ENCODE peak calls at places on chromosome 9, in ten cellular contexts. Q is GM19239, N is T-cell, A is skeletal muscle cell, Z is SW480, F is T follicular helper cell, U is AG09319, E is adrenal gland, S is T-helper 1 cell, D is osteocyte. K is an unnamed sample.

GRCh38 chr9:131690462-131690861 is 49.4 kb downstream of the RAPGEF1 start:
- DNase-seq in Q (no peak), N (no peak), A (no peak), Z (no peak), F (no peak), U (no peak), E (no peak), S (no peak), D (no peak), K (no peak)

GRCh38 chr9:34098307-34098706 is 28.2 kb downstream of the DCAF12 start:
- DNase-seq in Q (peak), N (no peak), A (no peak), Z (no peak), F (no peak), U (no peak), E (no peak), S (no peak), D (no peak), K (no peak)

GRCh38 chr9:135048758-135049284 is 38.6 kb upstream of the OLFM1 start:
- DNase-seq in Q (no peak), N (no peak), A (no peak), Z (no peak), F (no peak), U (no peak), E (no peak), S (no peak), D (no peak), K (no peak)

GRCh38 chr9:35481347-35481975 is 8.4 kb upstream of the RUSC2 start:
- DNase-seq in Q (no peak), N (no peak), A (no peak), Z (peak), F (no peak), U (peak), E (peak), S (no peak), D (no peak), K (no peak)

GRCh38 chr9:14075218-14075617 is 238.7 kb downstream of the NFIB start:
- DNase-seq in Q (no peak), N (no peak), A (no peak), Z (no peak), F (no peak), U (no peak), E (no peak), S (no peak), D (no peak), K (no peak)

GRCh38 chr9:73853547-73853946 is 643.6 kb upstream of the RORB start:
- DNase-seq in Q (no peak), N (no peak), A (no peak), Z (no peak), F (no peak), U (no peak), E (no peak), S (no peak), D (no peak), K (no peak)

GRCh38 chr9:82436480-82436879 is 447.9 kb downstream of the SPATA31D1 start:
- DNase-seq in Q (no peak), N (no peak), A (no peak), Z (no peak), F (no peak), U (no peak), E (no peak), S (no peak), D (no peak), K (no peak)

GRCh38 chr9:18014556-18014955 is 435.7 kb downstream of the SH3GL2 start:
- DNase-seq in Q (no peak), N (no peak), A (peak), Z (no peak), F (no peak), U (no peak), E (no peak), S (no peak), D (no peak), K (no peak)

GRCh38 chr9:124721109-124721850 is 49.8 kb downstream of the NR6A1 start:
- DNase-seq in Q (no peak), N (no peak), A (no peak), Z (peak), F (no peak), U (no peak), E (no peak), S (no peak), D (no peak), K (no peak)

GRCh38 chr9:113796651-113797426 is 79.3 kb upstream of the ZNF618 start:
- DNase-seq in Q (no peak), N (no peak), A (no peak), Z (no peak), F (no peak), U (no peak), E (no peak), S (no peak), D (peak), K (no peak)

GRCh38 chr9:72718503-72718902 is 197.1 kb downstream of the TMC1 start:
- DNase-seq in Q (no peak), N (no peak), A (no peak), Z (no peak), F (no peak), U (no peak), E (no peak), S (no peak), D (no peak), K (no peak)

GRCh38 chr9:136564379-136564988 is 18.6 kb upstream of the NOTCH1 start:
- DNase-seq in Q (peak), N (no peak), A (peak), Z (peak), F (no peak), U (no peak), E (no peak), S (no peak), D (no peak), K (no peak)

GRCh38 chr9:105067895-105068580 is 140.1 kb upstream of the ABCA1 start:
- DNase-seq in Q (no peak), N (no peak), A (peak), Z (peak), F (no peak), U (no peak), E (no peak), S (no peak), D (no peak), K (no peak)

GRCh38 chr9:126860757-126861466 is 473 bp downstream of the ZBTB34 start:
- DNase-seq in Q (peak), N (no peak), A (no peak), Z (peak), F (no peak), U (no peak), E (peak), S (no peak), D (peak), K (no peak)

GRCh38 chr9:137270929-137271695 is 6.4 kb upstream of the TOR4A start:
- DNase-seq in Q (no peak), N (peak), A (no peak), Z (no peak), F (no peak), U (no peak), E (peak), S (no peak), D (no peak), K (no peak)

GRCh38 chr9:326667-327066 is 112.0 kb downstream of the DOCK8 start:
- DNase-seq in Q (no peak), N (no peak), A (no peak), Z (no peak), F (no peak), U (no peak), E (no peak), S (no peak), D (no peak), K (no peak)

GRCh38 chr9:92749071-92749933 is 15.3 kb downstream of the BICD2 start:
- DNase-seq in Q (no peak), N (no peak), A (no peak), Z (no peak), F (no peak), U (no peak), E (no peak), S (no peak), D (no peak), K (no peak)

GRCh38 chr9:83677596-83677995 is 30.2 kb downstream of the UBQLN1 start:
- DNase-seq in Q (no peak), N (no peak), A (no peak), Z (no peak), F (no peak), U (no peak), E (no peak), S (no peak), D (no peak), K (no peak)

GRCh38 chr9:26779072-26779471 is 113.5 kb downstream of the CAAP1 start:
- DNase-seq in Q (no peak), N (no peak), A (no peak), Z (peak), F (no peak), U (no peak), E (no peak), S (no peak), D (no peak), K (no peak)

GRCh38 chr9:78064075-78064474 is 32.5 kb upstream of the GNAQ start:
- DNase-seq in Q (no peak), N (no peak), A (no peak), Z (no peak), F (no peak), U (no peak), E (no peak), S (no peak), D (no peak), K (no peak)

GRCh38 chr9:137757613-137758029 is 120.0 kb upstream of the CACNA1B start:
- DNase-seq in Q (peak), N (no peak), A (peak), Z (peak), F (no peak), U (no peak), E (no peak), S (peak), D (no peak), K (peak)

GRCh38 chr9:16100596-16101091 is 547.8 kb downstream of the CCDC171 start:
- DNase-seq in Q (no peak), N (no peak), A (peak), Z (no peak), F (no peak), U (no peak), E (no peak), S (no peak), D (no peak), K (no peak)

GRCh38 chr9:78541868-78542267 is 244.9 kb downstream of the PSAT1 start:
- DNase-seq in Q (no peak), N (no peak), A (no peak), Z (no peak), F (no peak), U (no peak), E (no peak), S (no peak), D (no peak), K (no peak)

GRCh38 chr9:122800066-122801060 is at the start of gene OR1K1:
- DNase-seq in Q (no peak), N (no peak), A (no peak), Z (no peak), F (no peak), U (no peak), E (no peak), S (no peak), D (no peak), K (no peak)

GRCh38 chr9:13386935-13387667 is 107.6 kb upstream of the MPDZ start:
- DNase-seq in Q (no peak), N (no peak), A (peak), Z (no peak), F (no peak), U (peak), E (no peak), S (no peak), D (no peak), K (no peak)

GRCh38 chr9:6873862-6874261 is 116.1 kb downstream of the KDM4C start:
- DNase-seq in Q (no peak), N (no peak), A (peak), Z (peak), F (no peak), U (no peak), E (no peak), S (no peak), D (no peak), K (no peak)

GRCh38 chr9:137454506-137455360 is 4.4 kb downstream of the NSMF start:
- DNase-seq in Q (no peak), N (no peak), A (no peak), Z (peak), F (no peak), U (no peak), E (peak), S (no peak), D (no peak), K (no peak)

GRCh38 chr9:134830126-134830525 is 50.5 kb upstream of the FCN2 start:
- DNase-seq in Q (no peak), N (no peak), A (no peak), Z (no peak), F (no peak), U (no peak), E (no peak), S (no peak), D (no peak), K (no peak)

GRCh38 chr9:14221558-14221957 is 92.4 kb downstream of the NFIB start:
- DNase-seq in Q (no peak), N (no peak), A (peak), Z (peak), F (no peak), U (no peak), E (no peak), S (no peak), D (no peak), K (peak)

GRCh38 chr9:98778711-98779530 is 17.4 kb downstream of the ANKS6 start:
- DNase-seq in Q (no peak), N (no peak), A (no peak), Z (no peak), F (no peak), U (no peak), E (no peak), S (no peak), D (peak), K (no peak)

GRCh38 chr9:89234636-89235035 is 56.0 kb upstream of the SHC3 start:
- DNase-seq in Q (no peak), N (no peak), A (no peak), Z (no peak), F (no peak), U (no peak), E (peak), S (no peak), D (no peak), K (no peak)

GRCh38 chr9:135410831-135411473 is 68.6 kb upstream of the PPP1R26 start:
- DNase-seq in Q (no peak), N (no peak), A (no peak), Z (no peak), F (no peak), U (no peak), E (no peak), S (no peak), D (no peak), K (no peak)

K was measured in amniotic stem cell.